ENCODE peak calls at places on chromosomes 16 and 17, in ten cellular contexts. L, P, S, F, W, Q, G, Z, N and E are unnamed samples.

GRCh38 chr16:80804061-80804450 is 342 bp downstream of the CDYL2 start:
- DNase-seq in S (peak), P (no peak), G (peak), W (peak), F (peak), Z (peak), N (no peak), Q (no peak), L (peak), E (no peak)

GRCh38 chr16:27985981-27986380 is 77.5 kb downstream of the GSG1L start:
- DNase-seq in S (peak), L (no peak), W (no peak), P (no peak), Z (no peak), F (no peak), N (no peak), G (no peak), Q (no peak), E (no peak)

GRCh38 chr16:30184430-30185140 is 1.2 kb downstream of the CORO1A start:
- DNase-seq in P (no peak), N (no peak), F (no peak), S (peak), W (peak), L (no peak), G (no peak), Z (no peak), Q (no peak), E (no peak)

GRCh38 chr16:75151798-75152197 is 3.5 kb downstream of the ZFP1 start:
- DNase-seq in G (no peak), Q (no peak), W (no peak), N (no peak), S (no peak), F (no peak), L (no peak), Z (no peak), P (no peak), E (no peak)

GRCh38 chr17:50883850-50884291 is 17.7 kb upstream of the TOB1 start:
- DNase-seq in P (no peak), Q (no peak), S (peak), F (no peak), G (no peak), W (peak), Z (no peak), N (no peak), L (no peak), E (no peak)

GRCh38 chr16:68037820-68038597 is 14.9 kb downstream of the DUS2 start:
- DNase-seq in N (no peak), W (no peak), L (no peak), Q (no peak), S (no peak), P (no peak), G (no peak), F (no peak), Z (no peak), E (no peak)

GRCh38 chr17:5580974-5581373 is 3.3 kb downstream of the NLRP1 start:
- DNase-seq in G (no peak), W (no peak), P (no peak), Z (no peak), L (peak), S (no peak), N (no peak), F (no peak), Q (no peak), E (no peak)

GRCh38 chr16:71693168-71693567 is 31.3 kb downstream of the PHLPP2 start:
- DNase-seq in Q (no peak), S (no peak), N (no peak), W (no peak), L (no peak), Z (no peak), F (no peak), P (no peak), G (no peak), E (no peak)

GRCh38 chr16:72927199-72928088 is 120.5 kb downstream of the ZFHX3 start:
- DNase-seq in W (no peak), P (no peak), Z (peak), F (no peak), S (no peak), Q (no peak), N (no peak), L (peak), G (peak), E (peak)

GRCh38 chr16:26078971-26079370 is 387.2 kb downstream of the HS3ST4 start:
- DNase-seq in Q (no peak), N (no peak), S (no peak), W (no peak), G (no peak), P (no peak), L (no peak), F (no peak), Z (no peak), E (no peak)

GRCh38 chr16:67758006-67758405 is 38.9 kb upstream of the GFOD2 start:
- DNase-seq in L (no peak), G (no peak), S (no peak), W (no peak), F (no peak), Q (no peak), Z (no peak), N (no peak), P (no peak), E (no peak)

GRCh38 chr16:67857547-67858233 is 10.2 kb upstream of the CENPT start:
- DNase-seq in N (peak), L (peak), Q (peak), G (peak), Z (peak), F (peak), P (no peak), S (peak), W (peak), E (peak)

GRCh38 chr17:58913971-58914769 is 158.5 kb downstream of the PPM1E start:
- DNase-seq in G (peak), N (no peak), F (no peak), Z (no peak), P (no peak), L (no peak), W (no peak), S (no peak), Q (no peak), E (no peak)

GRCh38 chr16:19808061-19808621 is 76.5 kb downstream of the GPRC5B start:
- DNase-seq in F (no peak), L (no peak), Z (no peak), W (no peak), G (no peak), N (no peak), P (no peak), S (no peak), Q (no peak), E (no peak)

GRCh38 chr17:30477758-30478115 is 529 bp downstream of the GOSR1 start:
- DNase-seq in Z (no peak), F (no peak), S (no peak), P (no peak), Q (no peak), W (peak), N (no peak), L (no peak), G (no peak), E (peak)

GRCh38 chr16:8675183-8676159 is 1.1 kb downstream of the ABAT start:
- DNase-seq in F (no peak), Q (no peak), S (no peak), L (no peak), N (no peak), P (no peak), W (no peak), G (no peak), Z (no peak), E (no peak)

GRCh38 chr16:17283022-17283421 is 187.7 kb downstream of the XYLT1 start:
- DNase-seq in P (no peak), S (no peak), N (no peak), Q (no peak), L (no peak), W (no peak), F (no peak), G (no peak), Z (no peak), E (no peak)

GRCh38 chr17:32536736-32537646 is 50.2 kb downstream of the CDK5R1 start:
- DNase-seq in L (no peak), G (peak), P (no peak), N (no peak), W (no peak), Q (no peak), S (peak), F (peak), Z (no peak), E (no peak)

GRCh38 chr17:43444223-43445008 is 39.4 kb upstream of the DHX8 start:
- DNase-seq in Z (peak), Q (no peak), G (no peak), L (no peak), S (no peak), F (no peak), P (no peak), N (no peak), W (no peak), E (peak)

GRCh38 chr17:12386240-12386639 is 279.4 kb upstream of the MYOCD start:
- DNase-seq in S (no peak), W (no peak), L (no peak), F (no peak), P (no peak), G (no peak), N (no peak), Q (no peak), Z (no peak), E (no peak)

GRCh38 chr16:1784977-1785845 is 2.5 kb downstream of the NUBP2 start:
- DNase-seq in G (no peak), N (no peak), Q (no peak), Z (no peak), W (peak), L (no peak), F (no peak), S (no peak), P (no peak), E (no peak)

GRCh38 chr17:48074322-48075054 is 26.3 kb downstream of the NFE2L1 start:
- DNase-seq in S (peak), W (peak), G (peak), Z (peak), Q (peak), F (peak), P (peak), N (peak), L (peak), E (peak)

GRCh38 chr17:3796822-3797170 is 4.2 kb downstream of the ITGAE start:
- DNase-seq in S (no peak), L (no peak), P (no peak), Q (no peak), W (no peak), G (no peak), F (no peak), Z (no peak), N (no peak), E (no peak)

DNA sequence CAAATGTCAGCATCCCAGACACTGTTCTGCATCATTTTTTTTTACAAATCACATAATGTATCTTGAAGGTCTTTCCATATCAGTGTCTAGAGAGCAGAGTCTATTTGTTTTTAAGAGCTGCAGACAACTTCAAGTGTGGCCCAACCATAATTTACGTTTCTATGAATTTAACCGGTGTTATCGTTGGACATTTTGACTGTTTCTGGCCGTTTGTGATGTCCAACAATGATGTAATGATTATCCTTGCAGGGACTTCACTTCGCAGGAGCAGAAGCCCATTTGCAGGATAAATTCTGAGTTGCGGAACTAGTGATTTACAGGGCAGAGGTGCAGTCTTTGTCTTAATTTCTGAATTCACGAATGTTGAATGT is 26.9 kb upstream of the HLF start:
- DNase-seq in Z (no peak), F (no peak), N (no peak), P (no peak), Q (no peak), S (no peak), G (peak), L (no peak), W (no peak), E (no peak)
- H3K27ac ChIP-seq in Z (no peak), F (no peak), N (peak), P (peak), Q (peak), S (peak), G (peak), L (no peak), W (peak), E (peak)

DNA sequence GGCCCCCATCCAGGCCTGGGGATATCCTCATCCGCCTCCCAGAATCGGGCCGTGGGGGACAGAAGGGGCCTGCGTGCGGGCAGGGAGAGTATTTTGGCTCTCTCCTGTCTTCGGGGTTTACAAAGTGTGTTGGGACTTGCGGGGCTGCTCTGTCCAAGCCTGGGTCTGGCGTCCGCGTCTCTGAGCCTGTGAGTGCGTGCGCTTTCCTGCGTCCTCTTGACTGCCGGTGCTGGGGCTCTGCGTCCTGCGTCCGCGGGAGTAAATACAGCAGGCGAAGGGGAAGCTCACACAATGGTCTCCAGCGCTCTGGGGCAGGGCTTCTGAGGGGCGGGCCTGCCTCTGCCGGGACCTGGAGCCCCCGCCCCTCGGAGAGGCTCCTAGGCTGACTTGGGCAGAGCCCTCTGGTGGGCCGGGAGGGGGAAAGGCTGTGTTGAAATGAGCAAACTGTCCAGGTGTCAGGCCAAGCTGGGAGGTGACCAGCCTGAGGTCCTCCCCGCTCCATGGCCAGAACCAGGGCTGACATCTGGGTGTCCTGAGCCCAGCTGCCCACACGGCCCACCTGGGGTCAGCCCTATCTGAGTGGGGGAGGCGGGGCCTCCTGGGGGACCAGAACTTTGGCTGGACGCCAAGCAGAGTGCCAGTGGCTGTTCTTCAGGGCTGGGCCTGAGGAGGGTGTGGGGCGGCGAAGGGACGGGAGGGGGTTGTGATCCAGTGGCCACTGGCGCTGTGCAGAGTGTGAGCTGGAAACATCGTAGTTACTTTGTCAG is 233.6 kb downstream of the SEC14L1 start:
- DNase-seq in W (peak), Z (no peak), P (no peak), S (peak), G (peak), N (peak), L (no peak), F (peak), Q (peak), E (no peak)
- TF ChIP-seq CTCF in W (no peak), Z (no peak), P (no peak), S (peak), G (peak), N (peak), L (no peak), F (peak), Q (no peak), E (no peak)

GRCh38 chr17:81221371-81221841 is 1.4 kb downstream of the CEP131 start:
- DNase-seq in S (no peak), P (no peak), N (no peak), Q (no peak), L (no peak), W (no peak), Z (no peak), F (no peak), G (no peak), E (no peak)

GRCh38 chr17:81222620-81222905 is 202 bp downstream of the CEP131 start:
- DNase-seq in Z (no peak), P (no peak), L (no peak), G (no peak), F (no peak), W (no peak), Q (no peak), N (no peak), S (no peak), E (no peak)

GRCh38 chr17:81222906-81223757 is at the start of gene CEP131:
- DNase-seq in Z (peak), F (peak), L (peak), P (peak), Q (peak), S (peak), G (peak), W (peak), N (peak), E (peak)

GRCh38 chr17:81223758-81224122 is 975 bp upstream of the CEP131 start:
- DNase-seq in Q (no peak), N (no peak), P (no peak), S (no peak), G (no peak), W (peak), L (peak), F (no peak), Z (no peak), E (no peak)

DNA sequence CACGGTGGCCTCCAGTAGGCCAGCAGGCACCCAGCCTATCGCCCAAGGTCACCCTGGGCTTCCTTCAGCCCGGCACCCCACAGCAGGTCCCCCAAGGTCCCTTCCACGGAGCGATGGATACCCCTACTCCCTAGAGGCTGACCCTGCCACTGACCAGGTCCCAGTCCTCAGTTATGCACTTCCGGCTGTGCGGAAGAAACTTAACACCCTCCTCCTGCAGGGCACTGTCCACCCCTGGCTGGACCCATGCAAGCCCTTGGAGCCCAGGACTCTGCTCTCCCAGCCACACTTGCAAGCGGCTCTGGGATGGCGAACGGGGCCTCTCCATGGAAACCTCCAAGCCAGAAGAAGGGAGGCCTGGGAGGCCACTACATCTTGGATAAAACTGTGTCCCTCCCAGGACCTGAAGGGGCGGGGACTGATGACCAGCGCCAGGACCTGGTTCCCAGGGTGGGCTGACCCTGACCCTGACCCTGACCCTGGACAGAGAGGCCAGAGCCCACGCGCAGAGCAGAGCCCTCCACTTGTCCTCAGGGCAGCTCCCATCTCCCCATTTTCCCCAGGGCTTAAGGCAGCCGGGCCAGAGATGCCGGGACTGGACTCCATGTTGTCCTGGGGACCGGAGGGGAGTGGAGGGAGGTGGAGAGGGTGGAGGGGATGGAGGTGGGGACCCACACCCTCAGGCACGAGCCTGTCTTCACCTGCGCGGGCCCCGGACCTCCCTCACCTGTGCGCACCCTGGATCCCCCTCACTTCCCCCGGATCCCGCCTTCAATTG is 734 bp downstream of the CEP131 start:
- DNase-seq in W (no peak), L (no peak), S (no peak), N (no peak), P (no peak), Q (no peak), F (no peak), G (no peak), Z (no peak), E (no peak)
- H3K27ac ChIP-seq in W (no peak), L (no peak), S (no peak), N (peak), P (peak), Q (no peak), F (no peak), G (peak), Z (no peak), E (peak)

DNA sequence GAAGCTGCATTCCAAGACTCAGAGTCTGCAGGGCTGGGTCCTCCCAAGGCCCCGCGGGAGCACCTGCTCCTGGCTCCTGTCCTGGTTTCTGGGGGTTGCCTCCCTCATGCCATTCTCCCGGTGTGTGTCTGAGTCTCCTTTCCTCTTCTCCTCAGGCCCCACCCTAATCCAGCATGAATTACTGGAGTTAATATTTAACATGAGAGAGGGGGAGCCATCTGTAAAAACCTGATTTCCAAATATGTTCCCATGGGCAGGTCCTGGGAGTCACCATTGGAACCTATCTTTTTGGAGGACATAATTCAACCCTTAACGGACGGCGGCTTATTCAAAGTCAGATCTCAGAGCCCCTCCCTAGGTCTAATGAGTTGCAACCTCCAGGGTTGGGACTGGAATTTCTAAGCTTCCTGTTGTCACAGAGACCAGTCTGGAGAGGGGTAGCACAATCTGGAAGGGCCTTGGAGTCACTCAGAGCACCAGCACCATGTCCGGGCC is 5.4 kb downstream of the C17orf99 start:
- DNase-seq in F (no peak), L (peak), G (no peak), Q (no peak), P (no peak), S (no peak), N (no peak), Z (peak), W (peak), E (no peak)
- TF ChIP-seq CTCF in F (no peak), L (no peak), G (no peak), Q (no peak), P (no peak), S (no peak), N (no peak), Z (no peak), W (no peak), E (no peak)